ENCODE peak calls at places on chromosomes 5 and 9, in four cellular contexts. P, J, Q and B are unnamed samples.

GRCh38 chr9:129131300-129132145 is 20.3 kb downstream of the PTPA start:
- DNase-seq in P (peak), J (peak), Q (peak), B (no peak)

GRCh38 chr9:135547756-135548736 is 2.1 kb downstream of the OBP2A start:
- DNase-seq in P (no peak), J (no peak), Q (no peak), B (no peak)

GRCh38 chr9:21265421-21266189 is 25.8 kb upstream of the IFNA14 start:
- DNase-seq in P (no peak), J (no peak), Q (no peak), B (no peak)

GRCh38 chr9:116387934-116388714 is 234.5 kb downstream of the PAPPA start:
- DNase-seq in P (no peak), J (no peak), Q (no peak), B (no peak)

GRCh38 chr5:134647750-134648424 is 698 bp upstream of the SEC24A start:
- DNase-seq in P (no peak), J (no peak), Q (no peak), B (peak)

GRCh38 chr5:105506692-105507277 is 1944.2 kb upstream of the NUDT12 start:
- DNase-seq in P (peak), J (no peak), Q (peak), B (no peak)

GRCh38 chr5:88588609-88589008 is 294.4 kb downstream of the MEF2C start:
- DNase-seq in P (no peak), J (no peak), Q (no peak), B (no peak)

GRCh38 chr9:115786321-115786720 is 367.3 kb upstream of the PAPPA start:
- DNase-seq in P (peak), J (no peak), Q (no peak), B (no peak)

GRCh38 chr5:117135851-117136250 is 561.2 kb upstream of the SEMA6A start:
- DNase-seq in P (no peak), J (no peak), Q (no peak), B (no peak)

GRCh38 chr9:649128-650074 is 192.1 kb upstream of the DMRT1 start:
- DNase-seq in P (no peak), J (no peak), Q (no peak), B (no peak)

GRCh38 chr9:78029601-78030552 is 1.7 kb downstream of the GNAQ start:
- DNase-seq in P (no peak), J (no peak), Q (peak), B (no peak)

GRCh38 chr9:138025417-138025816 is 147.8 kb downstream of the CACNA1B start:
- DNase-seq in P (no peak), J (no peak), Q (no peak), B (no peak)

GRCh38 chr5:82351754-82352145 is 73.6 kb upstream of the RPS23 start:
- DNase-seq in P (peak), J (no peak), Q (peak), B (no peak)

GRCh38 chr5:124907098-124907644 is 160.7 kb upstream of the ZNF608 start:
- DNase-seq in P (no peak), J (no peak), Q (no peak), B (no peak)

GRCh38 chr9:20473566-20474116 is 148.7 kb downstream of the MLLT3 start:
- DNase-seq in P (no peak), J (no peak), Q (no peak), B (no peak)

GRCh38 chr5:62937661-62938558 is 359.3 kb downstream of the LRRC70 start:
- DNase-seq in P (peak), J (no peak), Q (no peak), B (no peak)

GRCh38 chr5:56951946-56952691 is at the start of gene MIER3:
- DNase-seq in P (peak), J (peak), Q (peak), B (no peak)

GRCh38 chr5:168114444-168115017 is 176.9 kb upstream of the WWC1 start:
- DNase-seq in P (peak), J (no peak), Q (peak), B (no peak)

GRCh38 chr5:167971706-167972105 is 319.7 kb upstream of the WWC1 start:
- DNase-seq in P (no peak), J (no peak), Q (no peak), B (no peak)

GRCh38 chr9:114143214-114143613 is 12.1 kb upstream of the COL27A1 start:
- DNase-seq in P (no peak), J (no peak), Q (no peak), B (no peak)

GRCh38 chr9:127183814-127184582 is 61.6 kb upstream of the ANGPTL2 start:
- DNase-seq in P (no peak), J (no peak), Q (no peak), B (peak)

GRCh38 chr9:129027685-129028191 is 393 bp downstream of the SH3GLB2 start:
- DNase-seq in P (no peak), J (peak), Q (peak), B (no peak)

GRCh38 chr5:86757824-86758223 is 140.1 kb downstream of the COX7C start:
- DNase-seq in P (no peak), J (no peak), Q (no peak), B (no peak)

GRCh38 chr9:118957585-118957984 is 411.6 kb downstream of the BRINP1 start:
- DNase-seq in P (no peak), J (no peak), Q (no peak), B (no peak)

GRCh38 chr9:115946530-115946929 is 207.1 kb upstream of the PAPPA start:
- DNase-seq in P (no peak), J (no peak), Q (peak), B (no peak)

GRCh38 chr5:88785396-88786216 is 97.4 kb downstream of the MEF2C start:
- DNase-seq in P (peak), J (no peak), Q (peak), B (peak)

GRCh38 chr5:109570362-109570874 is 119.3 kb upstream of the MAN2A1 start:
- DNase-seq in P (no peak), J (no peak), Q (no peak), B (no peak)

GRCh38 chr5:62005551-62005950 is 300.5 kb upstream of the KIF2A start:
- DNase-seq in P (no peak), J (no peak), Q (no peak), B (no peak)

GRCh38 chr9:133113928-133114351 is 7.1 kb downstream of the RALGDS start:
- DNase-seq in P (no peak), J (no peak), Q (no peak), B (no peak)

GRCh38 chr5:84059672-84060071 is 325.0 kb downstream of the EDIL3 start:
- DNase-seq in P (no peak), J (no peak), Q (no peak), B (no peak)

GRCh38 chr9:134295101-134295745 is 31.0 kb upstream of the RXRA start:
- DNase-seq in P (no peak), J (no peak), Q (no peak), B (no peak)

GRCh38 chr9:16704489-16705111 is 165.9 kb downstream of the BNC2 start:
- DNase-seq in P (peak), J (no peak), Q (no peak), B (no peak)

GRCh38 chr5:172106511-172107356 is 81.3 kb downstream of the STK10 start:
- DNase-seq in P (no peak), J (peak), Q (peak), B (no peak)

GRCh38 chr9:38396371-38396671 is 3.8 kb downstream of the ALDH1B1 start:
- DNase-seq in P (no peak), J (no peak), Q (no peak), B (no peak)

GRCh38 chr5:159106569-159107282 is 7.0 kb upstream of the EBF1 start:
- DNase-seq in P (peak), J (peak), Q (peak), B (peak)

GRCh38 chr9:120531683-120532300 is 48.2 kb downstream of the CDK5RAP2 start:
- DNase-seq in P (peak), J (no peak), Q (peak), B (no peak)
- TF ChIP-seq CTCF in P (peak), J (peak), Q (peak), B (peak)

DNA sequence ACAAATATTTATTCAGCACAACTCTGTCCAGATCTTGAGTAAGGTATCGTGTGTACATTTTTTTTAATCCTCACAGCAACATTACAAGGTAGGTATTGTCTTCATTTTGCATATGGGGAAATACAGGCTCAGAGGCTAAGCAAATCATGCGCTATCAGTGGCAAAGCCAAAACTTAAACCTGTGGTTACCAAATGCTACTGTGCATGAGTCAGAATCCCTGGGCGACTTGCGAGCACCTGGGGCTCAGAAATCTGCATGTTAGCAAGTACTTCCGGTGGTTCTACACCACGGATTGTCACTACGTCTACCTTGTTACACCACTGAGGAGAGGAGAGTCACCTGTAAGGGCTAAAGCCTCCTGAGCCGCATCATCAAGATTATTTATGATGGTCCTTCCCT is 21.3 kb downstream of the C5orf58 start:
- DNase-seq in P (no peak), J (peak), Q (no peak), B (no peak)
- H3K4me3 ChIP-seq in P (no peak), J (no peak), Q (no peak), B (no peak)

DNA sequence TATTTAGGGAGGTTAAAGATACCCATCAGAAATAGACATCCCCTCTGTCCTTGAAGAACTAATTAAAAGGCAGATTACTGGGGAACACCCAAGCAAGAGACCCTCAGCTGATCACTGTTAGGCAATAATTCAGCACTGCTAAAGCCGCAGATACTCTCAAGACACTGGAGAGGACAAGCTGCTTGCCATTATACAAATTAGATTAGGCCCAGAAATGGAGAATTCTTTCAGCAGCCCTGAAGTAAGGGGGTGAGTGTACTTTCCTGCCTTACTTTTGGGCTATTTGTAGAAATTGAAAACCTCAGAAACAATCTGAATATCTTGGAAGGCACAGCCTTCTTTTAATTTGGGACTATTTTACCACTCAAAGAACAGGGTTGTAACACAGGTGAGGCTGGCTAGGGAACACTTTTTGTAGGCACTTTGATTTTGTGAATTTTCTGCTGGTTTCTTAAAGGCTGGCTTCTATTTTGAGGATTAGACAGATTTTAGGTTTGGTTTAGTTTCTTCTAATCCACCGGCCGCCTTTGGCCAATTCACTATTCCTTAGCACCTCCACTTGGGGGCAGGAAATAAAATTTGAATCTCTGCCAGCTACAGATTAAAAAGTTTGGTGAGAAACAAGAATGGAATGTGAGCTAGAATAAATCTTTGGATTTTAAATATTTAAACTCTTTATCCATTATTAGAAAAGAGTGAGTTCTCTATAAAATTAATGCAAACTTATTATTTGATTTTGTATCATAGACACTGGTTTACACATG is 106.0 kb downstream of the SMARCA2 start:
- DNase-seq in P (peak), J (no peak), Q (no peak), B (no peak)
- TF ChIP-seq CTCF in P (peak), J (no peak), Q (no peak), B (no peak)

GRCh38 chr5:39053189-39053588 is 21.0 kb downstream of the RICTOR start:
- DNase-seq in P (no peak), J (no peak), Q (no peak), B (no peak)
- H3K4me3 ChIP-seq in P (no peak), J (no peak), Q (no peak), B (no peak)

GRCh38 chr5:78495800-78496199 is 135.4 kb downstream of the SCAMP1 start:
- DNase-seq in P (no peak), J (no peak), Q (no peak), B (no peak)

GRCh38 chr5:78492650-78493049 is 132.2 kb downstream of the SCAMP1 start:
- DNase-seq in P (no peak), J (no peak), Q (no peak), B (no peak)

GRCh38 chr5:78490709-78491485 is 130.5 kb downstream of the SCAMP1 start:
- DNase-seq in P (no peak), J (no peak), Q (peak), B (no peak)

GRCh38 chr5:78496373-78496772 is 136.0 kb downstream of the SCAMP1 start:
- DNase-seq in P (peak), J (no peak), Q (no peak), B (no peak)

DNA sequence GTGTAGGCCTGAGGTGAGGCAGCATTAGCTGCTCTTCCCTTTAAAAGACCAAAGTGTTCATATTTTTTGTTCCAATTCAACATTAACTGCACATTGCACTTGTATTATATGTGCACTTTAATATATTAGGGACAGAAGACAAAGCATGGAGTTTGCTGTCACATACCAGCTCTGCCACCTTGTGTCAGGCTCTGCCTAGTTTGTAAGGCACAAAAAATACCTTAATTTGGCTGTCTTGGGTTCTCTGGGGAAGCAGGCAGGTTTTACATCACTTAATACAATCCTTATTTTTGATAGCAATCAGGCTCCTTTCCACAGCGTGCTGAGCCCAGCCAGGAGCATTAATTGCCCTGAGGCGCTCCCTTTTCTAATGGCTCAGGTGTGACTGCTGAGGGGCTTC is 131.8 kb downstream of the SCAMP1 start:
- DNase-seq in P (no peak), J (no peak), Q (no peak), B (no peak)
- TF ChIP-seq CTCF in P (no peak), J (no peak), Q (no peak), B (no peak)

DNA sequence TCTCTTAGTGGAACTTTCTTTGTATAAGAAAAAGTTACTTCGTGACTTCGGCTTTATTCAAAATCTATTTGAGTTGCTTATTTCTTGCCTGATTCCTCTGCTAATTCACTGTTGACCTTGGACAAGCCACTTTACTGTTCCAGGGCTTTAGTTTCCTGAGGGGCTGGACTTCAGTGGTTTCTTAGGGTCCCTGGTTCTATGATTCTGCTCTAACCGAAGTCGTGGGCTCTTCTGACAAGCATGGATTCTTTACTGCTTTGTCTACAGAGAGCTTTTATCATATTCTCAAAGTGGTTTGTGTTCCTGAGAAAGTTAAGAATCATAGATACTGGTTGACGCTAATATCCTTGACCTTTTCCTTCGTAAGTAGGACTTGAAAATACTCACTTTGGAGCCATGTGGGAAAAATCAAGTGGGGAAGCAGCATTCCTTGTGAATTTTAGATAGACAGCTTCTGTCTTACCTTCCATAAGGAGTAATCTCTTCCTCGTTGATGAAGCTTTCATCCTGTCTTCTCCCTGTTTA is 21.1 kb downstream of the EXOSC2 start:
- DNase-seq in P (no peak), J (no peak), Q (no peak), B (no peak)
- H3K4me3 ChIP-seq in P (peak), J (peak), Q (peak), B (peak)

GRCh38 chr9:83538890-83539238 is 663 bp upstream of the FRMD3 start:
- DNase-seq in P (no peak), J (no peak), Q (no peak), B (no peak)
- TF ChIP-seq CTCF in P (no peak), J (no peak), Q (no peak), B (no peak)

GRCh38 chr5:14580037-14581034 is 1.3 kb upstream of the OTULINL start:
- DNase-seq in P (no peak), J (no peak), Q (no peak), B (peak)
- H3K4me3 ChIP-seq in P (no peak), J (peak), Q (no peak), B (no peak)

DNA sequence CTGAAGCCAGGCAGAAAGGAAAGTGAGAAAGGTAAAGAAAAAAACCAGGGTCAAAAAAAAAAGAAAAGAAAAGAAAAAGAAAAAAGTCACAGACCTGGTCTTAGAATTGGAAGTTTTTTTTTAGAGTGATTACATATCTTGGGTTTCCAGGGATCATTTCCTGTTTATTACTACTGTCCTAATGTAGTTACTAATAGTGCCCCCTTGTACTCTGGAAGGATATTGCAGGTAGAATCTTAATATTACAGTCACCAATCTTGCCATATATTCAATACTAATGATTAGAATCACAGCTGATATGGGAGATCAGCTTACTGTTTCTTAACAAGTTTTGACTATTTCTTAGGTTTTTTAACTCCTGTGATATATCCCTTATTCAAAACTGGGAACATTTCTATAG is 543.2 kb upstream of the CDH6 start:
- DNase-seq in P (no peak), J (no peak), Q (no peak), B (no peak)
- TF ChIP-seq CTCF in P (no peak), J (no peak), Q (no peak), B (no peak)